ENCODE peak calls at places on chromosomes 2 and 18, in five cellular contexts. One of them, this sample, is unnamed.

GRCh38 chr18:48674198-48674721 is 135.4 kb downstream of the CTIF start:
- DNase-seq in activated gamma-delta T cell treated with Interleukin-2 at 50 U/mL for 16 hours: no peak
- DNase-seq in kidney tubule cell: no peak
- DNase-seq in dorsolateral prefrontal cortex: no peak
- DNase-seq in left ventricle myocardium inferior: peak; percentile 31
- DNase-seq in this sample: no peak

GRCh38 chr2:23589220-23589647 is 204.3 kb downstream of the KLHL29 start:
- DNase-seq in activated gamma-delta T cell treated with Interleukin-2 at 50 U/mL for 16 hours: no peak
- DNase-seq in kidney tubule cell: no peak
- DNase-seq in dorsolateral prefrontal cortex: no peak
- DNase-seq in left ventricle myocardium inferior: no peak
- DNase-seq in this sample: no peak

GRCh38 chr2:28231110-28231621 is 161.5 kb upstream of the FOSL2 start:
- DNase-seq in activated gamma-delta T cell treated with Interleukin-2 at 50 U/mL for 16 hours: no peak
- DNase-seq in kidney tubule cell: peak; percentile 64
- DNase-seq in dorsolateral prefrontal cortex: no peak
- DNase-seq in left ventricle myocardium inferior: peak; percentile 22
- DNase-seq in this sample: no peak

GRCh38 chr2:135532581-135532980 is 1.3 kb downstream of the R3HDM1 start:
- DNase-seq in activated gamma-delta T cell treated with Interleukin-2 at 50 U/mL for 16 hours: no peak
- DNase-seq in kidney tubule cell: no peak
- DNase-seq in dorsolateral prefrontal cortex: no peak
- DNase-seq in left ventricle myocardium inferior: no peak
- DNase-seq in this sample: no peak

GRCh38 chr18:48866028-48866733 is 84.6 kb downstream of the SMAD7 start:
- DNase-seq in activated gamma-delta T cell treated with Interleukin-2 at 50 U/mL for 16 hours: no peak
- DNase-seq in kidney tubule cell: peak; percentile 52
- DNase-seq in dorsolateral prefrontal cortex: no peak
- DNase-seq in left ventricle myocardium inferior: peak; percentile 53
- DNase-seq in this sample: peak; percentile 12

GRCh38 chr2:128495996-128496547 is 177.4 kb upstream of the HS6ST1 start:
- DNase-seq in activated gamma-delta T cell treated with Interleukin-2 at 50 U/mL for 16 hours: no peak
- DNase-seq in kidney tubule cell: no peak
- DNase-seq in dorsolateral prefrontal cortex: no peak
- DNase-seq in left ventricle myocardium inferior: no peak
- DNase-seq in this sample: no peak

GRCh38 chr18:10086458-10086857 is 172.6 kb downstream of the VAPA start:
- DNase-seq in activated gamma-delta T cell treated with Interleukin-2 at 50 U/mL for 16 hours: no peak
- DNase-seq in kidney tubule cell: no peak
- DNase-seq in dorsolateral prefrontal cortex: no peak
- DNase-seq in left ventricle myocardium inferior: no peak
- DNase-seq in this sample: no peak

GRCh38 chr2:233929352-233929843 is 12.2 kb downstream of the TRPM8 start:
- DNase-seq in activated gamma-delta T cell treated with Interleukin-2 at 50 U/mL for 16 hours: no peak
- DNase-seq in kidney tubule cell: peak; percentile 53
- DNase-seq in dorsolateral prefrontal cortex: no peak
- DNase-seq in left ventricle myocardium inferior: no peak
- DNase-seq in this sample: no peak

GRCh38 chr2:38074775-38075435 is 1.0 kb downstream of the CYP1B1 start:
- DNase-seq in activated gamma-delta T cell treated with Interleukin-2 at 50 U/mL for 16 hours: no peak
- DNase-seq in kidney tubule cell: peak; percentile 35
- DNase-seq in dorsolateral prefrontal cortex: no peak
- DNase-seq in left ventricle myocardium inferior: peak; percentile 42
- DNase-seq in this sample: no peak

This sample was measured in AG04449.